ENCODE peak calls at places on chromosomes 13 and 19, in five cellular contexts. One of them, this sample, is unnamed.
A peak's percentile ranks its signal among the peaks of the same experiment; 100 is the strongest.

GRCh38 chr13:37001921-37002250 is 1.3 kb downstream of the EXOSC8 start:
- DNase-seq in stimulated activated CD4-positive, alpha-beta T cell treated with anti-CD3 and anti-CD28 coated beads, TNF-alpha, amount 100 ng/mL, for 4 hours: no peak
- DNase-seq in breast epithelium: no peak
- DNase-seq in heart left ventricle: no peak
- DNase-seq in skeletal muscle cell: no peak
- DNase-seq in this sample: no peak

GRCh38 chr13:100664171-100664900 is 10.3 kb downstream of the TMTC4 start:
- DNase-seq in stimulated activated CD4-positive, alpha-beta T cell treated with anti-CD3 and anti-CD28 coated beads, TNF-alpha, amount 100 ng/mL, for 4 hours: no peak
- DNase-seq in breast epithelium: no peak
- DNase-seq in heart left ventricle: no peak
- DNase-seq in skeletal muscle cell: no peak
- DNase-seq in this sample: no peak

GRCh38 chr13:44680746-44681355 is 104.7 kb upstream of the TSC22D1 start:
- DNase-seq in stimulated activated CD4-positive, alpha-beta T cell treated with anti-CD3 and anti-CD28 coated beads, TNF-alpha, amount 100 ng/mL, for 4 hours: no peak
- DNase-seq in breast epithelium: no peak
- DNase-seq in heart left ventricle: no peak
- DNase-seq in skeletal muscle cell: no peak
- DNase-seq in this sample: no peak

GRCh38 chr13:113162783-113163685 is 4.6 kb downstream of the PROZ start:
- DNase-seq in stimulated activated CD4-positive, alpha-beta T cell treated with anti-CD3 and anti-CD28 coated beads, TNF-alpha, amount 100 ng/mL, for 4 hours: no peak
- DNase-seq in breast epithelium: no peak
- DNase-seq in heart left ventricle: no peak
- DNase-seq in skeletal muscle cell: no peak
- DNase-seq in this sample: no peak

GRCh38 chr13:104900186-104900817 is 1635.2 kb downstream of the EFNB2 start:
- DNase-seq in stimulated activated CD4-positive, alpha-beta T cell treated with anti-CD3 and anti-CD28 coated beads, TNF-alpha, amount 100 ng/mL, for 4 hours: no peak
- DNase-seq in breast epithelium: no peak
- DNase-seq in heart left ventricle: no peak
- DNase-seq in skeletal muscle cell: no peak
- DNase-seq in this sample: no peak

GRCh38 chr13:37598572-37598971 is at the start of gene POSTN:
- DNase-seq in stimulated activated CD4-positive, alpha-beta T cell treated with anti-CD3 and anti-CD28 coated beads, TNF-alpha, amount 100 ng/mL, for 4 hours: no peak
- DNase-seq in breast epithelium: no peak
- DNase-seq in heart left ventricle: no peak
- DNase-seq in skeletal muscle cell: no peak
- DNase-seq in this sample: no peak

GRCh38 chr13:112474869-112475268 is 98.7 kb downstream of the SPACA7 start:
- DNase-seq in stimulated activated CD4-positive, alpha-beta T cell treated with anti-CD3 and anti-CD28 coated beads, TNF-alpha, amount 100 ng/mL, for 4 hours: no peak
- DNase-seq in breast epithelium: no peak
- DNase-seq in heart left ventricle: no peak
- DNase-seq in skeletal muscle cell: no peak
- DNase-seq in this sample: no peak

GRCh38 chr13:36752673-36753072 is 66.3 kb upstream of the RFXAP start:
- DNase-seq in stimulated activated CD4-positive, alpha-beta T cell treated with anti-CD3 and anti-CD28 coated beads, TNF-alpha, amount 100 ng/mL, for 4 hours: no peak
- DNase-seq in breast epithelium: no peak
- DNase-seq in heart left ventricle: no peak
- DNase-seq in skeletal muscle cell: no peak
- DNase-seq in this sample: no peak

GRCh38 chr19:54418030-54418929 is 3.0 kb downstream of the TTYH1 start:
- DNase-seq in stimulated activated CD4-positive, alpha-beta T cell treated with anti-CD3 and anti-CD28 coated beads, TNF-alpha, amount 100 ng/mL, for 4 hours: no peak
- DNase-seq in breast epithelium: no peak
- DNase-seq in heart left ventricle: no peak
- DNase-seq in skeletal muscle cell: no peak
- DNase-seq in this sample: no peak

GRCh38 chr19:8478605-8479004 is 23.8 kb downstream of the PRAM1 start:
- DNase-seq in stimulated activated CD4-positive, alpha-beta T cell treated with anti-CD3 and anti-CD28 coated beads, TNF-alpha, amount 100 ng/mL, for 4 hours: no peak
- DNase-seq in breast epithelium: no peak
- DNase-seq in heart left ventricle: no peak
- DNase-seq in skeletal muscle cell: no peak
- DNase-seq in this sample: no peak

GRCh38 chr13:39159393-39159792 is 121.1 kb downstream of the NHLRC3 start:
- DNase-seq in stimulated activated CD4-positive, alpha-beta T cell treated with anti-CD3 and anti-CD28 coated beads, TNF-alpha, amount 100 ng/mL, for 4 hours: no peak
- DNase-seq in breast epithelium: no peak
- DNase-seq in heart left ventricle: no peak
- DNase-seq in skeletal muscle cell: no peak
- DNase-seq in this sample: no peak

GRCh38 chr13:102707465-102707864 is 12.6 kb upstream of the METTL21C start:
- DNase-seq in stimulated activated CD4-positive, alpha-beta T cell treated with anti-CD3 and anti-CD28 coated beads, TNF-alpha, amount 100 ng/mL, for 4 hours: no peak
- DNase-seq in breast epithelium: no peak
- DNase-seq in heart left ventricle: no peak
- DNase-seq in skeletal muscle cell: peak; percentile 94
- DNase-seq in this sample: no peak

GRCh38 chr13:46317120-46317519 is 69.9 kb downstream of the RUBCNL start:
- DNase-seq in stimulated activated CD4-positive, alpha-beta T cell treated with anti-CD3 and anti-CD28 coated beads, TNF-alpha, amount 100 ng/mL, for 4 hours: no peak
- DNase-seq in breast epithelium: no peak
- DNase-seq in heart left ventricle: no peak
- DNase-seq in skeletal muscle cell: peak; percentile 13
- DNase-seq in this sample: no peak

GRCh38 chr13:80339841-80340642 is 884 bp downstream of the SPRY2 start:
- DNase-seq in stimulated activated CD4-positive, alpha-beta T cell treated with anti-CD3 and anti-CD28 coated beads, TNF-alpha, amount 100 ng/mL, for 4 hours: no peak
- DNase-seq in breast epithelium: no peak
- DNase-seq in heart left ventricle: peak; percentile 56
- DNase-seq in skeletal muscle cell: no peak
- DNase-seq in this sample: no peak

GRCh38 chr13:111518161-111518791 is 197.8 kb downstream of the TEX29 start:
- DNase-seq in stimulated activated CD4-positive, alpha-beta T cell treated with anti-CD3 and anti-CD28 coated beads, TNF-alpha, amount 100 ng/mL, for 4 hours: no peak
- DNase-seq in breast epithelium: peak; percentile 36
- DNase-seq in heart left ventricle: no peak
- DNase-seq in skeletal muscle cell: no peak
- DNase-seq in this sample: no peak

GRCh38 chr19:8487137-8487851 is 15.1 kb downstream of the PRAM1 start:
- DNase-seq in stimulated activated CD4-positive, alpha-beta T cell treated with anti-CD3 and anti-CD28 coated beads, TNF-alpha, amount 100 ng/mL, for 4 hours: no peak
- DNase-seq in breast epithelium: no peak
- DNase-seq in heart left ventricle: peak; percentile 48
- DNase-seq in skeletal muscle cell: no peak
- DNase-seq in this sample: no peak

GRCh38 chr13:82477436-82477835 is 1404.8 kb downstream of the SLITRK1 start:
- DNase-seq in stimulated activated CD4-positive, alpha-beta T cell treated with anti-CD3 and anti-CD28 coated beads, TNF-alpha, amount 100 ng/mL, for 4 hours: no peak
- DNase-seq in breast epithelium: no peak
- DNase-seq in heart left ventricle: no peak
- DNase-seq in skeletal muscle cell: no peak
- DNase-seq in this sample: no peak

GRCh38 chr19:18278521-18279265 is 2.7 kb downstream of the JUND start:
- DNase-seq in stimulated activated CD4-positive, alpha-beta T cell treated with anti-CD3 and anti-CD28 coated beads, TNF-alpha, amount 100 ng/mL, for 4 hours: no peak
- DNase-seq in breast epithelium: no peak
- DNase-seq in heart left ventricle: no peak
- DNase-seq in skeletal muscle cell: no peak
- DNase-seq in this sample: no peak

GRCh38 chr13:70613295-70613694 is 505.0 kb upstream of the KLHL1 start:
- DNase-seq in stimulated activated CD4-positive, alpha-beta T cell treated with anti-CD3 and anti-CD28 coated beads, TNF-alpha, amount 100 ng/mL, for 4 hours: no peak
- DNase-seq in breast epithelium: no peak
- DNase-seq in heart left ventricle: no peak
- DNase-seq in skeletal muscle cell: no peak
- DNase-seq in this sample: no peak